ENCODE peak calls at places on chromosome 17, in four cellular contexts. One of them, this sample, is unnamed.

GRCh38 chr17:7750321-7750821 is 32.8 kb downstream of the DNAH2 start:
- DNase-seq in activated T-helper 9 cell treated with anti-CD3 and anti-CD28 coated beads, Interleukin-2, amount 50 U/mL, for 16 hours: no peak
- DNase-seq in T-cell: no peak
- DNase-seq in GM13977: no peak
- DNase-seq in this sample: no peak

GRCh38 chr17:12512712-12513355 is 152.9 kb upstream of the MYOCD start:
- DNase-seq in activated T-helper 9 cell treated with anti-CD3 and anti-CD28 coated beads, Interleukin-2, amount 50 U/mL, for 16 hours: no peak
- DNase-seq in T-cell: no peak
- DNase-seq in GM13977: no peak
- DNase-seq in this sample: no peak

GRCh38 chr17:40110026-40110425 is 9.6 kb upstream of the NR1D1 start:
- DNase-seq in activated T-helper 9 cell treated with anti-CD3 and anti-CD28 coated beads, Interleukin-2, amount 50 U/mL, for 16 hours: no peak
- DNase-seq in T-cell: no peak
- DNase-seq in GM13977: no peak
- DNase-seq in this sample: peak

GRCh38 chr17:64024781-64025731 is 4.6 kb upstream of the ICAM2 start:
- DNase-seq in activated T-helper 9 cell treated with anti-CD3 and anti-CD28 coated beads, Interleukin-2, amount 50 U/mL, for 16 hours: peak
- DNase-seq in T-cell: peak
- DNase-seq in GM13977: no peak
- DNase-seq in this sample: no peak

GRCh38 chr17:3689262-3690093 is 6.5 kb downstream of the P2RX5 start:
- DNase-seq in activated T-helper 9 cell treated with anti-CD3 and anti-CD28 coated beads, Interleukin-2, amount 50 U/mL, for 16 hours: no peak
- DNase-seq in T-cell: no peak
- DNase-seq in GM13977: no peak
- DNase-seq in this sample: no peak

GRCh38 chr17:8057691-8058114 is 18.8 kb downstream of the ALOX15B start:
- DNase-seq in activated T-helper 9 cell treated with anti-CD3 and anti-CD28 coated beads, Interleukin-2, amount 50 U/mL, for 16 hours: no peak
- DNase-seq in T-cell: peak
- DNase-seq in GM13977: peak
- DNase-seq in this sample: peak

GRCh38 chr17:48048321-48049140 is at the start of gene NFE2L1:
- DNase-seq in activated T-helper 9 cell treated with anti-CD3 and anti-CD28 coated beads, Interleukin-2, amount 50 U/mL, for 16 hours: no peak
- DNase-seq in T-cell: no peak
- DNase-seq in GM13977: peak
- DNase-seq in this sample: peak

GRCh38 chr17:78748730-78749317 is 33.2 kb downstream of the CYTH1 start:
- DNase-seq in activated T-helper 9 cell treated with anti-CD3 and anti-CD28 coated beads, Interleukin-2, amount 50 U/mL, for 16 hours: peak
- DNase-seq in T-cell: peak
- DNase-seq in GM13977: no peak
- DNase-seq in this sample: no peak

GRCh38 chr17:14464741-14465140 is 163.9 kb downstream of the HS3ST3B1 start:
- DNase-seq in activated T-helper 9 cell treated with anti-CD3 and anti-CD28 coated beads, Interleukin-2, amount 50 U/mL, for 16 hours: no peak
- DNase-seq in T-cell: no peak
- DNase-seq in GM13977: no peak
- DNase-seq in this sample: no peak

GRCh38 chr17:61048398-61049106 is 351.1 kb upstream of the TBX2 start:
- DNase-seq in activated T-helper 9 cell treated with anti-CD3 and anti-CD28 coated beads, Interleukin-2, amount 50 U/mL, for 16 hours: no peak
- DNase-seq in T-cell: no peak
- DNase-seq in GM13977: no peak
- DNase-seq in this sample: no peak

GRCh38 chr17:35185849-35186248 is 8.3 kb downstream of the SLC35G3 start:
- DNase-seq in activated T-helper 9 cell treated with anti-CD3 and anti-CD28 coated beads, Interleukin-2, amount 50 U/mL, for 16 hours: no peak
- DNase-seq in T-cell: no peak
- DNase-seq in GM13977: peak
- DNase-seq in this sample: no peak

GRCh38 chr17:7589204-7589868 is 558 bp downstream of the SOX15 start:
- DNase-seq in activated T-helper 9 cell treated with anti-CD3 and anti-CD28 coated beads, Interleukin-2, amount 50 U/mL, for 16 hours: peak
- DNase-seq in T-cell: peak
- DNase-seq in GM13977: peak
- DNase-seq in this sample: peak

GRCh38 chr17:58702708-58703107 is 10.3 kb downstream of the RAD51C start:
- DNase-seq in activated T-helper 9 cell treated with anti-CD3 and anti-CD28 coated beads, Interleukin-2, amount 50 U/mL, for 16 hours: no peak
- DNase-seq in T-cell: no peak
- DNase-seq in GM13977: no peak
- DNase-seq in this sample: no peak

GRCh38 chr17:7557825-7558543 is 566 bp upstream of the TNFSF13 start:
- DNase-seq in activated T-helper 9 cell treated with anti-CD3 and anti-CD28 coated beads, Interleukin-2, amount 50 U/mL, for 16 hours: no peak
- DNase-seq in T-cell: no peak
- DNase-seq in GM13977: peak
- DNase-seq in this sample: peak

GRCh38 chr17:7441202-7441705 is 1.9 kb downstream of the FGF11 start:
- DNase-seq in activated T-helper 9 cell treated with anti-CD3 and anti-CD28 coated beads, Interleukin-2, amount 50 U/mL, for 16 hours: no peak
- DNase-seq in T-cell: no peak
- DNase-seq in GM13977: no peak
- DNase-seq in this sample: no peak

GRCh38 chr17:15945493-15946209 is 721 bp downstream of the ADORA2B start:
- DNase-seq in activated T-helper 9 cell treated with anti-CD3 and anti-CD28 coated beads, Interleukin-2, amount 50 U/mL, for 16 hours: peak
- DNase-seq in T-cell: no peak
- DNase-seq in GM13977: no peak
- DNase-seq in this sample: no peak

GRCh38 chr17:50565559-50566350 is 5.2 kb downstream of the CACNA1G start:
- DNase-seq in activated T-helper 9 cell treated with anti-CD3 and anti-CD28 coated beads, Interleukin-2, amount 50 U/mL, for 16 hours: no peak
- DNase-seq in T-cell: no peak
- DNase-seq in GM13977: no peak
- DNase-seq in this sample: no peak

GRCh38 chr17:19492140-19492539 is 41.5 kb upstream of the SLC47A1 start:
- DNase-seq in activated T-helper 9 cell treated with anti-CD3 and anti-CD28 coated beads, Interleukin-2, amount 50 U/mL, for 16 hours: no peak
- DNase-seq in T-cell: no peak
- DNase-seq in GM13977: no peak
- DNase-seq in this sample: peak

GRCh38 chr17:55433029-55433628 is 11.5 kb upstream of the MMD start:
- DNase-seq in activated T-helper 9 cell treated with anti-CD3 and anti-CD28 coated beads, Interleukin-2, amount 50 U/mL, for 16 hours: no peak
- DNase-seq in T-cell: no peak
- DNase-seq in GM13977: no peak
- DNase-seq in this sample: no peak

GRCh38 chr17:64736804-64737492 is 74.8 kb upstream of the SMURF2 start:
- DNase-seq in activated T-helper 9 cell treated with anti-CD3 and anti-CD28 coated beads, Interleukin-2, amount 50 U/mL, for 16 hours: peak
- DNase-seq in T-cell: peak
- DNase-seq in GM13977: no peak
- DNase-seq in this sample: peak

GRCh38 chr17:40191237-40192208 is 14.3 kb downstream of the RAPGEFL1 start:
- DNase-seq in activated T-helper 9 cell treated with anti-CD3 and anti-CD28 coated beads, Interleukin-2, amount 50 U/mL, for 16 hours: peak
- DNase-seq in T-cell: peak
- DNase-seq in GM13977: peak
- DNase-seq in this sample: peak

GRCh38 chr17:66702106-66702936 is 132.6 kb upstream of the CACNG5 start:
- DNase-seq in activated T-helper 9 cell treated with anti-CD3 and anti-CD28 coated beads, Interleukin-2, amount 50 U/mL, for 16 hours: no peak
- DNase-seq in T-cell: no peak
- DNase-seq in GM13977: no peak
- DNase-seq in this sample: no peak

GRCh38 chr17:44934745-44935105 is 12.8 kb downstream of the KIF18B start:
- DNase-seq in activated T-helper 9 cell treated with anti-CD3 and anti-CD28 coated beads, Interleukin-2, amount 50 U/mL, for 16 hours: no peak
- DNase-seq in T-cell: no peak
- DNase-seq in GM13977: no peak
- DNase-seq in this sample: peak

GRCh38 chr17:7852919-7853692 is 1.8 kb upstream of the TMEM88 start:
- DNase-seq in activated T-helper 9 cell treated with anti-CD3 and anti-CD28 coated beads, Interleukin-2, amount 50 U/mL, for 16 hours: no peak
- DNase-seq in T-cell: no peak
- DNase-seq in GM13977: no peak
- DNase-seq in this sample: peak

GRCh38 chr17:75552847-75553552 is 27.5 kb downstream of the LLGL2 start:
- DNase-seq in activated T-helper 9 cell treated with anti-CD3 and anti-CD28 coated beads, Interleukin-2, amount 50 U/mL, for 16 hours: no peak
- DNase-seq in T-cell: no peak
- DNase-seq in GM13977: no peak
- DNase-seq in this sample: peak

GRCh38 chr17:76276069-76276431 is 10.9 kb downstream of the UBALD2 start:
- DNase-seq in activated T-helper 9 cell treated with anti-CD3 and anti-CD28 coated beads, Interleukin-2, amount 50 U/mL, for 16 hours: no peak
- DNase-seq in T-cell: no peak
- DNase-seq in GM13977: no peak
- DNase-seq in this sample: no peak

GRCh38 chr17:63369233-63369632 is 76.9 kb downstream of the CYB561 start:
- DNase-seq in activated T-helper 9 cell treated with anti-CD3 and anti-CD28 coated beads, Interleukin-2, amount 50 U/mL, for 16 hours: no peak
- DNase-seq in T-cell: no peak
- DNase-seq in GM13977: no peak
- DNase-seq in this sample: no peak

GRCh38 chr17:66268247-66268927 is 34.0 kb upstream of the PRKCA start:
- DNase-seq in activated T-helper 9 cell treated with anti-CD3 and anti-CD28 coated beads, Interleukin-2, amount 50 U/mL, for 16 hours: no peak
- DNase-seq in T-cell: no peak
- DNase-seq in GM13977: no peak
- DNase-seq in this sample: no peak

This sample was measured in H9.